ENCODE peak calls at places on chromosome 18, in five cellular contexts. A, Q, D, T and C are unnamed samples.

GRCh38 chr18:61743775-61744531 is 148.9 kb downstream of the RNF152 start:
- DNase-seq in A (peak), Q (no peak), D (no peak), T (no peak), C (no peak)

GRCh38 chr18:7438631-7439030 is 128.5 kb upstream of the PTPRM start:
- DNase-seq in A (no peak), Q (no peak), D (no peak), T (no peak), C (no peak)

GRCh38 chr18:62881509-62882016 is 166.2 kb downstream of the PHLPP1 start:
- DNase-seq in A (peak), Q (no peak), D (no peak), T (peak), C (peak)

GRCh38 chr18:6203791-6204190 is 210.9 kb downstream of the L3MBTL4 start:
- DNase-seq in A (no peak), Q (no peak), D (no peak), T (no peak), C (no peak)

GRCh38 chr18:5237723-5238370 is 40.8 kb upstream of the AKAIN1 start:
- DNase-seq in A (peak), Q (peak), D (peak), T (peak), C (peak)

GRCh38 chr18:8601277-8602032 is 7.8 kb upstream of the RAB12 start:
- DNase-seq in A (no peak), Q (no peak), D (no peak), T (no peak), C (no peak)

GRCh38 chr18:7021994-7022840 is 95.4 kb downstream of the LAMA1 start:
- DNase-seq in A (peak), Q (no peak), D (no peak), T (peak), C (peak)

GRCh38 chr18:60534539-60534938 is 162.0 kb upstream of the MC4R start:
- DNase-seq in A (peak), Q (no peak), D (no peak), T (no peak), C (no peak)

GRCh38 chr18:34591920-34592444 is 118.1 kb upstream of the DTNA start:
- DNase-seq in A (no peak), Q (no peak), D (peak), T (no peak), C (no peak)

GRCh38 chr18:56083097-56083865 is 495.3 kb upstream of the TCF4 start:
- DNase-seq in A (peak), Q (no peak), D (peak), T (no peak), C (no peak)

GRCh38 chr18:79523221-79523737 is 127.5 kb downstream of the NFATC1 start:
- DNase-seq in A (no peak), Q (no peak), D (peak), T (no peak), C (peak)

GRCh38 chr18:413263-413662 is 87.2 kb downstream of the COLEC12 start:
- DNase-seq in A (no peak), Q (no peak), D (no peak), T (no peak), C (no peak)

GRCh38 chr18:21978546-21979170 is 190.7 kb upstream of the GATA6 start:
- DNase-seq in A (no peak), Q (no peak), D (no peak), T (no peak), C (no peak)

GRCh38 chr18:4636957-4637356 is 181.8 kb upstream of the DLGAP1 start:
- DNase-seq in A (no peak), Q (no peak), D (no peak), T (no peak), C (no peak)

GRCh38 chr18:286515-287310 is 18.9 kb upstream of the THOC1 start:
- DNase-seq in A (peak), Q (no peak), D (no peak), T (peak), C (no peak)

GRCh38 chr18:12327510-12328178 is 19.6 kb downstream of the TUBB6 start:
- DNase-seq in A (peak), Q (peak), D (peak), T (peak), C (peak)

GRCh38 chr18:36460854-36461253 is 163.3 kb downstream of the FHOD3 start:
- DNase-seq in A (no peak), Q (no peak), D (peak), T (no peak), C (no peak)

GRCh38 chr18:46338213-46338612 is 234.0 kb downstream of the HAUS1 start:
- DNase-seq in A (no peak), Q (peak), D (no peak), T (no peak), C (no peak)

GRCh38 chr18:12287684-12288405 is 20.2 kb upstream of the TUBB6 start:
- DNase-seq in A (peak), Q (no peak), D (peak), T (peak), C (peak)

GRCh38 chr18:24875286-24875685 is 414.8 kb downstream of the HRH4 start:
- DNase-seq in A (no peak), Q (no peak), D (no peak), T (no peak), C (no peak)

GRCh38 chr18:75316826-75317225 is 106.2 kb downstream of the TSHZ1 start:
- DNase-seq in A (no peak), Q (no peak), D (no peak), T (no peak), C (no peak)

GRCh38 chr18:75317300-75317699 is 106.7 kb downstream of the TSHZ1 start:
- DNase-seq in A (no peak), Q (no peak), D (no peak), T (no peak), C (no peak)

GRCh38 chr18:75314606-75315005 is 104.0 kb downstream of the TSHZ1 start:
- DNase-seq in A (no peak), Q (no peak), D (no peak), T (no peak), C (no peak)

GRCh38 chr18:75317723-75318122 is 107.1 kb downstream of the TSHZ1 start:
- DNase-seq in A (no peak), Q (no peak), D (no peak), T (no peak), C (no peak)

GRCh38 chr18:75314117-75314516 is 103.5 kb downstream of the TSHZ1 start:
- DNase-seq in A (no peak), Q (no peak), D (no peak), T (no peak), C (no peak)
- TF ChIP-seq CTCF in A (peak), Q (no peak), D (peak), T (peak), C (no peak)

GRCh38 chr18:9721893-9722515 is 13.9 kb downstream of the RAB31 start:
- DNase-seq in A (no peak), Q (no peak), D (no peak), T (no peak), C (no peak)

GRCh38 chr18:9720327-9720726 is 12.2 kb downstream of the RAB31 start:
- DNase-seq in A (no peak), Q (no peak), D (no peak), T (no peak), C (no peak)

GRCh38 chr18:9716780-9717563 is 8.9 kb downstream of the RAB31 start:
- DNase-seq in A (no peak), Q (no peak), D (no peak), T (no peak), C (no peak)

GRCh38 chr18:9716375-9716774 is 8.3 kb downstream of the RAB31 start:
- DNase-seq in A (no peak), Q (no peak), D (no peak), T (no peak), C (no peak)

DNA sequence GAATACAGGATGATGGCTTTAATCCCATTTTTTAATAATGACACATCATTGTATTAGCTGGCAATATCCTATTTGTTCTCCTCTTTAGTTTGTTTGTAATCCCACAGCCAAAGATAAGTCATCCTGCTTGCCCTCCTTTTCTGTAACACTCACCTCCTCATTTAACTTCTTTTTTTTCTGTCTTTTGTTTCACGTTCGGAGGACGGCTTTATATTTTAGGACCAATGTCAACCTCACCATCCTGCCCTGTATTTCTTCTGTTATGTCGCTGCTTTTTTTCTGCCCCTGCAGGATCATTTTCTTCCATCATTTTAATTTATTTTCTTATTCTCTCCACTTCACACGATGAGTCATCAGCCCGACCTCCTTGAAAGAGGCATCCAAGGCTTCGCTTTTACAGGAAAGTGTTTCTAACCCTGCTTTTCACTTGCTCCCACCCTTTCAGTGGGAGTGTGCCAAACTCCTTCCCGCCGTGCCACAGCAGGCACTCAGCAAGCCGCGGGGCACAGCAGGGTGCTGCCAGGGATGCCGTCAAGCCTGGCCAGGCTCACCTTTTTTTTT is 11.4 kb downstream of the RAB31 start:
- DNase-seq in A (peak), Q (no peak), D (peak), T (peak), C (no peak)
- TF ChIP-seq CTCF in A (no peak), Q (no peak), D (no peak), T (no peak), C (no peak)

GRCh38 chr18:44098551-44099098 is 582.1 kb upstream of the SETBP1 start:
- DNase-seq in A (peak), Q (no peak), D (no peak), T (no peak), C (no peak)
- TF ChIP-seq CTCF in A (peak), Q (peak), D (peak), T (peak), C (no peak)

DNA sequence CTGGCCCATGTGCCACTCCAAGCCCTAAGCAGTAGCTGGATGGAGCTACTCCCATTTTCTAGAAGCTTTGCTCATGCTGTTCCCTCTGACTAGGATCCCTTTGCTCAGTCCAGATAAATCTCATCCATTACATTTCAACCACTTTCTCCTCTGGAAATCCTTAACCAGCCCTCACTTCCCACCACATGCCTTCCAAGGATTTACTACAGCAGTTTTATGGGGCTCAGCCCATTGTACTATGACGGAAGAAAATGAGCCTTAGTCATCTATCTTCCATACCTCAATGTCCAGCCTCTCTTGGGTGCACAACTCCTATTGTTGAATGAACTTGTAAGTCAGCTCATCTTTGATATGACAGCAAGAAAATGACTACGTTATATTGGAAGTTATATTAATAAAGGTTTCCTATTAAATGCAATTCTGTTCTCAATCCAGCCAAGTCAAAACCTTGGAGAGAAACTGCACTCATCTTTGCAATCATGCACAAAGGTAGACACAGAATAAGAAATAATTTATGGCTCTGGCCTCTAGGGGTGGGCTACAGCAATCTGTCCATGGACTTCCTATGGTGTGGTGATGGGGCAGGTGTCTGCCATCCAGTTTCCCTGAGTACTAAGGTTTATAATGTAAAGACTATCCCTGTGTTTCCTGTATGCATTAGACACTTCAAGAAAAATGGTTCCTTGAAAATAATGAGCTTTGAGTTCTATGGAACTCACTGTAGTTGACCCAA is 3.4 kb downstream of the B4GALT6 start:
- DNase-seq in A (no peak), Q (no peak), D (no peak), T (no peak), C (peak)
- TF ChIP-seq CTCF in A (peak), Q (peak), D (no peak), T (no peak), C (peak)

GRCh38 chr18:69002233-69002632 is 204.4 kb downstream of the CCDC102B start:
- DNase-seq in A (no peak), Q (no peak), D (no peak), T (no peak), C (peak)
- TF ChIP-seq CTCF in A (peak), Q (peak), D (no peak), T (peak), C (peak)

GRCh38 chr18:23095463-23095862 is 39.8 kb upstream of the CABLES1 start:
- DNase-seq in A (no peak), Q (no peak), D (no peak), T (no peak), C (no peak)
- TF ChIP-seq CTCF in A (peak), Q (no peak), D (no peak), T (peak), C (no peak)

DNA sequence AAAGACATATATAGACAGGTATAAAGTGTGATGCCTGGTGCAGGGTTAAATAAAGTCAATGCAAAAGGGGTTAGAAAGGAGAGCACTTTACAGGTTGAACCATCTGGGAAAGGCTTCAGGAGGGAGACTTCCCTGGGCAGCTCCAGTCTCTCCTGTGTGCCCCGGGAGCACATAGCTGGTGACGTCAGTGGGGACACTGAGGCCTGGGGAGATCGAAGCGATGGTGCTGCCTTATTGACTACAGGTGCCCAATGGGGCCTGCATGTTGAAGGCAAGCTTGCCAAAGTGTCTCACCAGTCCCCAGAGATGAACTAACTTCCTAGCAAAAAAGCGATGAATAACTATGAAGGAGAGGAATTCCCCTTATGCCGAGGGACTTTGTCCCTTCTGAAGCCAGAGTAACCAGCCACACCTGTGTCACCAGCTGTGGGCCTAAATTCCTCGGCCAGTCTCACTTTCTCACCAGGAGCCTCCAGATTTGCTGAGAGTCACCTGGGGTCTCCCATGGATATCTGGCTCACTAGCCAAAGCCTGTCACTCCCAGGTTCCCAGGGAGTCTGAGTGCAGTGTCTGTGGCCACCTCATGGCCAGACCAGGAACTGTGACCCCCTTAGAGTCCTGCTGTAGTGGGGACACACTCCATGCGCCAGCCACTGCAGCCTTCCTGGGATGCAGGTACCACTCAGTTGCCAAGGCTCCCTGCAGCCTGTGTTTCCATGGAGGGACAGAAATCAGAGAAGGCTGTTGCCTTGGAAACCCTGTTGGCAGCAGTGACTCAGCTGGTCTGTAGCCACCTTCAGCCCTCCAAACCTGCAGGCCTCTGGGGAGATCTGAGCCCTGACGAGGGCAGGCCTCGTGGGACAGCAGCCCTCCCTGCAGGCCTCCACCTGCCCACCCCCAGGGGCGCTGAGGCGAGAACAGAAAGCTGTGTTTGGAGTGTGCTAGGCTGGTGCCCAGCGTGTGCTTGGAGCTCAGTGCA is 128.7 kb downstream of the CTIF start:
- DNase-seq in A (peak), Q (no peak), D (no peak), T (peak), C (no peak)
- TF ChIP-seq CTCF in A (peak), Q (peak), D (no peak), T (peak), C (no peak)